ENCODE peak calls at places on chromosomes 4 and X, in six cellular contexts. One of them, this sample, is unnamed.

GRCh38 chr4:151766691-151767090 is 5.9 kb upstream of the GATB start:
- DNase-seq in retinal pigment epithelial cell: no peak
- DNase-seq in tibial artery: no peak
- DNase-seq in right atrium auricular region: no peak
- DNase-seq in H9: no peak
- DNase-seq in spleen: no peak
- DNase-seq in this sample: no peak

GRCh38 chrX:53239474-53239873 is 14.5 kb upstream of the KDM5C start:
- DNase-seq in H9: peak
- DNase-seq in retinal pigment epithelial cell: no peak
- DNase-seq in tibial artery: no peak
- DNase-seq in spleen: peak
- DNase-seq in right atrium auricular region: no peak
- DNase-seq in this sample: no peak

GRCh38 chr4:140186651-140187315 is 32.8 kb upstream of the MAML3 start:
- DNase-seq in retinal pigment epithelial cell: peak
- DNase-seq in right atrium auricular region: no peak
- DNase-seq in spleen: no peak
- DNase-seq in H9: no peak
- DNase-seq in tibial artery: no peak
- DNase-seq in this sample: no peak

GRCh38 chr4:48629458-48629857 is 139.4 kb downstream of the ZAR1 start:
- DNase-seq in right atrium auricular region: no peak
- DNase-seq in H9: no peak
- DNase-seq in spleen: no peak
- DNase-seq in retinal pigment epithelial cell: no peak
- DNase-seq in tibial artery: no peak
- DNase-seq in this sample: no peak

GRCh38 chr4:87227704-87228560 is 7.5 kb upstream of the KLHL8 start:
- DNase-seq in retinal pigment epithelial cell: no peak
- DNase-seq in right atrium auricular region: no peak
- DNase-seq in spleen: no peak
- DNase-seq in H9: no peak
- DNase-seq in tibial artery: no peak
- DNase-seq in this sample: no peak

GRCh38 chr4:77003400-77003799 is 53.8 kb downstream of the SEPTIN11 start:
- DNase-seq in retinal pigment epithelial cell: no peak
- DNase-seq in right atrium auricular region: no peak
- DNase-seq in H9: no peak
- DNase-seq in spleen: no peak
- DNase-seq in tibial artery: no peak
- DNase-seq in this sample: no peak

GRCh38 chrX:74249963-74250362 is 54.0 kb upstream of the ZCCHC13 start:
- DNase-seq in right atrium auricular region: no peak
- DNase-seq in spleen: no peak
- DNase-seq in retinal pigment epithelial cell: no peak
- DNase-seq in tibial artery: no peak
- DNase-seq in H9: peak
- DNase-seq in this sample: no peak

GRCh38 chr4:35358001-35358584 is 886.2 kb downstream of the ARAP2 start:
- DNase-seq in right atrium auricular region: no peak
- DNase-seq in tibial artery: no peak
- DNase-seq in retinal pigment epithelial cell: peak
- DNase-seq in spleen: no peak
- DNase-seq in H9: no peak
- DNase-seq in this sample: no peak

GRCh38 chr4:29320947-29321583 is 1399.1 kb upstream of the PCDH7 start:
- DNase-seq in right atrium auricular region: no peak
- DNase-seq in H9: no peak
- DNase-seq in spleen: no peak
- DNase-seq in retinal pigment epithelial cell: no peak
- DNase-seq in tibial artery: no peak
- DNase-seq in this sample: no peak

GRCh38 chrX:17977696-17978095 is 116.6 kb upstream of the RAI2 start:
- DNase-seq in spleen: no peak
- DNase-seq in tibial artery: no peak
- DNase-seq in right atrium auricular region: no peak
- DNase-seq in H9: no peak
- DNase-seq in retinal pigment epithelial cell: no peak
- DNase-seq in this sample: peak

GRCh38 chrX:108159028-108159670 is 67.6 kb downstream of the ATG4A start:
- DNase-seq in spleen: no peak
- DNase-seq in retinal pigment epithelial cell: no peak
- DNase-seq in right atrium auricular region: no peak
- DNase-seq in tibial artery: no peak
- DNase-seq in H9: no peak
- DNase-seq in this sample: no peak

GRCh38 chrX:148133099-148133725 is 152.1 kb downstream of the FMR1NB start:
- DNase-seq in spleen: no peak
- DNase-seq in tibial artery: no peak
- DNase-seq in right atrium auricular region: no peak
- DNase-seq in H9: no peak
- DNase-seq in retinal pigment epithelial cell: no peak
- DNase-seq in this sample: no peak

GRCh38 chr4:10013722-10014121 is 7.6 kb downstream of the SLC2A9 start:
- DNase-seq in spleen: no peak
- DNase-seq in tibial artery: no peak
- DNase-seq in retinal pigment epithelial cell: no peak
- DNase-seq in H9: peak
- DNase-seq in right atrium auricular region: no peak
- DNase-seq in this sample: no peak

GRCh38 chr4:65968873-65969272 is 298.6 kb upstream of the EPHA5 start:
- DNase-seq in retinal pigment epithelial cell: no peak
- DNase-seq in H9: no peak
- DNase-seq in right atrium auricular region: no peak
- DNase-seq in tibial artery: no peak
- DNase-seq in spleen: no peak
- DNase-seq in this sample: no peak

GRCh38 chr4:140343303-140343702 is 30.1 kb upstream of the SCOC start:
- DNase-seq in spleen: no peak
- DNase-seq in retinal pigment epithelial cell: no peak
- DNase-seq in right atrium auricular region: no peak
- DNase-seq in H9: no peak
- DNase-seq in tibial artery: no peak
- DNase-seq in this sample: no peak

GRCh38 chr4:128583753-128584712 is 225.5 kb upstream of the JADE1 start:
- DNase-seq in right atrium auricular region: no peak
- DNase-seq in H9: no peak
- DNase-seq in tibial artery: no peak
- DNase-seq in retinal pigment epithelial cell: no peak
- DNase-seq in spleen: no peak
- DNase-seq in this sample: no peak

GRCh38 chrX:108582151-108582550 is 142.5 kb downstream of the COL4A5 start:
- DNase-seq in tibial artery: no peak
- DNase-seq in spleen: no peak
- DNase-seq in H9: no peak
- DNase-seq in right atrium auricular region: no peak
- DNase-seq in retinal pigment epithelial cell: no peak
- DNase-seq in this sample: no peak

GRCh38 chrX:63350551-63350950 is 581 bp downstream of the SPIN4 start:
- DNase-seq in tibial artery: no peak
- DNase-seq in retinal pigment epithelial cell: no peak
- DNase-seq in H9: peak
- DNase-seq in right atrium auricular region: no peak
- DNase-seq in spleen: peak
- DNase-seq in this sample: no peak

GRCh38 chrX:1463581-1464281 is 11.0 kb upstream of the ASMTL start:
- DNase-seq in tibial artery: peak
- DNase-seq in H9: peak
- DNase-seq in right atrium auricular region: no peak
- DNase-seq in spleen: peak
- DNase-seq in retinal pigment epithelial cell: no peak
- DNase-seq in this sample: peak

GRCh38 chr4:64774626-64775025 is 365.4 kb upstream of the TECRL start:
- DNase-seq in spleen: no peak
- DNase-seq in tibial artery: no peak
- DNase-seq in retinal pigment epithelial cell: no peak
- DNase-seq in H9: no peak
- DNase-seq in right atrium auricular region: no peak
- DNase-seq in this sample: no peak

GRCh38 chr4:151117371-151117962 is 18.0 kb downstream of the RPS3A start:
- DNase-seq in retinal pigment epithelial cell: peak
- DNase-seq in H9: peak
- DNase-seq in spleen: no peak
- DNase-seq in tibial artery: no peak
- DNase-seq in right atrium auricular region: no peak
- DNase-seq in this sample: no peak

GRCh38 chrX:103063191-103063845 is 653 bp downstream of the BEX1 start:
- DNase-seq in tibial artery: no peak
- DNase-seq in right atrium auricular region: no peak
- DNase-seq in spleen: no peak
- DNase-seq in retinal pigment epithelial cell: peak
- DNase-seq in H9: peak
- DNase-seq in this sample: no peak

GRCh38 chr4:74838746-74839370 is 44.5 kb upstream of the BTC start:
- DNase-seq in tibial artery: no peak
- DNase-seq in H9: no peak
- DNase-seq in spleen: no peak
- DNase-seq in retinal pigment epithelial cell: peak
- DNase-seq in right atrium auricular region: no peak
- DNase-seq in this sample: no peak

GRCh38 chrX:109934434-109934833 is 68.5 kb upstream of the TMEM164 start:
- DNase-seq in retinal pigment epithelial cell: no peak
- DNase-seq in spleen: no peak
- DNase-seq in H9: no peak
- DNase-seq in tibial artery: no peak
- DNase-seq in right atrium auricular region: no peak
- DNase-seq in this sample: no peak

GRCh38 chr4:154466336-154466735 is 25.3 kb downstream of the DCHS2 start:
- DNase-seq in tibial artery: no peak
- DNase-seq in H9: no peak
- DNase-seq in retinal pigment epithelial cell: peak
- DNase-seq in spleen: no peak
- DNase-seq in right atrium auricular region: no peak
- DNase-seq in this sample: no peak

GRCh38 chr4:183658362-183659028 is 490 bp downstream of the RWDD4 start:
- DNase-seq in right atrium auricular region: no peak
- DNase-seq in tibial artery: peak
- DNase-seq in retinal pigment epithelial cell: no peak
- DNase-seq in H9: peak
- DNase-seq in spleen: peak
- DNase-seq in this sample: no peak

GRCh38 chrX:56564182-56564885 is 907 bp downstream of the UBQLN2 start:
- DNase-seq in H9: no peak
- DNase-seq in spleen: peak
- DNase-seq in right atrium auricular region: no peak
- DNase-seq in tibial artery: peak
- DNase-seq in retinal pigment epithelial cell: peak
- DNase-seq in this sample: peak

GRCh38 chr4:179352221-179352620 is 1910.0 kb upstream of the AGA start:
- DNase-seq in tibial artery: no peak
- DNase-seq in retinal pigment epithelial cell: no peak
- DNase-seq in right atrium auricular region: no peak
- DNase-seq in H9: no peak
- DNase-seq in spleen: no peak
- DNase-seq in this sample: no peak

DNA sequence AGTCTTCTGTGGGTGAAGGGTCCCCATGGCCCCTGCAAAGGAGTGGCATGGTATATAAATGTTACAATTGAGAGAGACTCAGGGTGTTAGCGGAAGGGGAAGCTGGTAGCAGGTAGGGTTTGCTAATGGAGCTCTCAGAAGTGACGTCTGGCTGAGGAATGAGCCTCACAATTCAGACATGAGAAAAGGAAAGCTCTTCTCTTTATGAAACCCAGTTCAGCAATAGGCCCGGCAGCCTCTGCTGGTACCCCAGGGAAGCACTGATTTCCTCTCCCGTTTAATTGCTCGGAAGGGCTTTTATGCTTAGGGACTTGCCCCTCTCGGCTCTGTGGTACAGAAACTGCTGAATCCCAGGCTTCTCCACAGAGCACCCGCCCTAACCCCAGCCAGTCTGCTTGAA is 19.4 kb upstream of the AFAP1 start:
- DNase-seq in spleen: peak
- DNase-seq in H9: no peak
- DNase-seq in retinal pigment epithelial cell: no peak
- DNase-seq in tibial artery: no peak
- DNase-seq in right atrium auricular region: no peak
- DNase-seq in this sample: no peak
- TF ChIP-seq CTCF in spleen: no peak
- TF ChIP-seq CTCF in H9: no peak
- TF ChIP-seq CTCF in retinal pigment epithelial cell: peak
- TF ChIP-seq CTCF in tibial artery: no peak
- TF ChIP-seq CTCF in right atrium auricular region: no peak
- TF ChIP-seq CTCF in this sample: no peak

DNA sequence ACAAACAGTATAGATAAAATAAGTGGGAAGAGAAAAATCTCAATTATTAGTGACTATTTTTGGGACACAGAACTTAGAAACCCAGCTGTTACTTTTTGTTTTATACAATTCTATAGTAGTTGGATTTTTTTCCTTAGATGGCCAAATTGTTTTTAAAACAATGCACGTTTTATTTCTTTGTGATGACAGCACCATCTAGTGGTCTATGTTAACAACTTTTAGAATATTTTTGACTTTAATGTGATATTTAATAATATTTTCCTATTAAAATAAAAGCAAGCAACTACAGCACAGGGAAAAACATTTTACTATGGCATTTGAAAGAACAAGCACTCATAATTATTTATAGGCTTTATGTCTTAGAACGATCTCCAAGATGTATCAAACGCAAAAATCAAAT is 5.6 kb upstream of the SMIM31 start:
- DNase-seq in spleen: no peak
- DNase-seq in tibial artery: no peak
- DNase-seq in right atrium auricular region: no peak
- DNase-seq in H9: no peak
- DNase-seq in retinal pigment epithelial cell: peak
- DNase-seq in this sample: no peak
- TF ChIP-seq CTCF in spleen: no peak
- TF ChIP-seq CTCF in tibial artery: peak
- TF ChIP-seq CTCF in right atrium auricular region: no peak
- TF ChIP-seq CTCF in H9: peak
- TF ChIP-seq CTCF in retinal pigment epithelial cell: peak
- TF ChIP-seq CTCF in this sample: peak

GRCh38 chrX:12383196-12383595 is 244.9 kb downstream of the FRMPD4 start:
- DNase-seq in retinal pigment epithelial cell: no peak
- DNase-seq in H9: no peak
- DNase-seq in tibial artery: no peak
- DNase-seq in spleen: no peak
- DNase-seq in right atrium auricular region: no peak
- DNase-seq in this sample: no peak
- TF ChIP-seq CTCF in retinal pigment epithelial cell: peak
- TF ChIP-seq CTCF in H9: peak
- TF ChIP-seq CTCF in tibial artery: no peak
- TF ChIP-seq CTCF in spleen: no peak
- TF ChIP-seq CTCF in right atrium auricular region: no peak
- TF ChIP-seq CTCF in this sample: no peak

GRCh38 chr4:11537846-11538245 is 109.2 kb upstream of the HS3ST1 start:
- DNase-seq in H9: no peak
- DNase-seq in right atrium auricular region: no peak
- DNase-seq in spleen: no peak
- DNase-seq in retinal pigment epithelial cell: no peak
- DNase-seq in tibial artery: no peak
- DNase-seq in this sample: no peak

GRCh38 chr4:11532138-11532537 is 103.4 kb upstream of the HS3ST1 start:
- DNase-seq in retinal pigment epithelial cell: no peak
- DNase-seq in spleen: no peak
- DNase-seq in H9: no peak
- DNase-seq in right atrium auricular region: no peak
- DNase-seq in tibial artery: no peak
- DNase-seq in this sample: no peak

GRCh38 chr4:11529625-11530201 is 101.0 kb upstream of the HS3ST1 start:
- DNase-seq in spleen: no peak
- DNase-seq in H9: no peak
- DNase-seq in tibial artery: no peak
- DNase-seq in retinal pigment epithelial cell: no peak
- DNase-seq in right atrium auricular region: no peak
- DNase-seq in this sample: no peak

GRCh38 chr4:11535333-11535732 is 106.6 kb upstream of the HS3ST1 start:
- DNase-seq in spleen: no peak
- DNase-seq in right atrium auricular region: no peak
- DNase-seq in tibial artery: no peak
- DNase-seq in retinal pigment epithelial cell: no peak
- DNase-seq in H9: no peak
- DNase-seq in this sample: no peak
- TF ChIP-seq CTCF in spleen: no peak
- TF ChIP-seq CTCF in right atrium auricular region: no peak
- TF ChIP-seq CTCF in tibial artery: no peak
- TF ChIP-seq CTCF in retinal pigment epithelial cell: peak
- TF ChIP-seq CTCF in H9: peak
- TF ChIP-seq CTCF in this sample: no peak

This sample was measured in osteocyte.